ENCODE peak calls at places on chromosome 10, in six cellular contexts. X is neuronal stem cell; O is body of pancreas; C is CD8-positive, alpha-beta memory T cell; B is MM.1S; U is HCT116. K is an unnamed sample.

GRCh38 chr10:48507933-48508830 is 96.7 kb downstream of the ARHGAP22 start:
- DNase-seq in X (no peak), O (peak; percentile 38), C (no peak), B (no peak), U (no peak), K (no peak)

GRCh38 chr10:58023341-58024073 is 244.2 kb downstream of the IPMK start:
- DNase-seq in X (no peak), O (no peak), C (no peak), B (no peak), U (no peak), K (no peak)

GRCh38 chr10:126092806-126093205 is 196.4 kb downstream of the FANK1 start:
- DNase-seq in X (no peak), O (no peak), C (no peak), B (no peak), U (no peak), K (no peak)

GRCh38 chr10:90171014-90171722 is 469.8 kb downstream of the KIF20B start:
- DNase-seq in X (no peak), O (no peak), C (no peak), B (no peak), U (no peak), K (no peak)

GRCh38 chr10:127524869-127525268 is 24.2 kb upstream of the NPS start:
- DNase-seq in X (no peak), O (no peak), C (no peak), B (no peak), U (peak; percentile 15), K (no peak)

GRCh38 chr10:178208-178607 is 43.0 kb downstream of the ZMYND11 start:
- DNase-seq in X (no peak), O (no peak), C (no peak), B (peak; percentile 34), U (peak; percentile 1), K (peak; percentile 57)

GRCh38 chr10:96283756-96284155 is 12.4 kb upstream of the BLNK start:
- DNase-seq in X (no peak), O (no peak), C (no peak), B (no peak), U (no peak), K (no peak)

GRCh38 chr10:109880886-109881467 is 42.3 kb downstream of the XPNPEP1 start:
- DNase-seq in X (no peak), O (no peak), C (no peak), B (no peak), U (no peak), K (peak; percentile 62)

GRCh38 chr10:114957673-114958072 is 19.7 kb downstream of the TRUB1 start:
- DNase-seq in X (no peak), O (no peak), C (no peak), B (no peak), U (no peak), K (no peak)

GRCh38 chr10:12394236-12395033 is 45.1 kb downstream of the CAMK1D start:
- DNase-seq in X (no peak), O (no peak), C (no peak), B (no peak), U (no peak), K (no peak)

GRCh38 chr10:64014281-64014680 is 493.1 kb downstream of the REEP3 start:
- DNase-seq in X (no peak), O (no peak), C (no peak), B (peak; percentile 63), U (no peak), K (no peak)

GRCh38 chr10:93080350-93081046 is 6.8 kb downstream of the CYP26A1 start:
- DNase-seq in X (no peak), O (peak; percentile 40), C (peak; percentile 26), B (peak; percentile 42), U (peak; percentile 18), K (peak; percentile 59)

GRCh38 chr10:75350791-75351190 is 50.8 kb downstream of the ZNF503 start:
- DNase-seq in X (no peak), O (no peak), C (no peak), B (no peak), U (peak; percentile 7), K (no peak)

DNA sequence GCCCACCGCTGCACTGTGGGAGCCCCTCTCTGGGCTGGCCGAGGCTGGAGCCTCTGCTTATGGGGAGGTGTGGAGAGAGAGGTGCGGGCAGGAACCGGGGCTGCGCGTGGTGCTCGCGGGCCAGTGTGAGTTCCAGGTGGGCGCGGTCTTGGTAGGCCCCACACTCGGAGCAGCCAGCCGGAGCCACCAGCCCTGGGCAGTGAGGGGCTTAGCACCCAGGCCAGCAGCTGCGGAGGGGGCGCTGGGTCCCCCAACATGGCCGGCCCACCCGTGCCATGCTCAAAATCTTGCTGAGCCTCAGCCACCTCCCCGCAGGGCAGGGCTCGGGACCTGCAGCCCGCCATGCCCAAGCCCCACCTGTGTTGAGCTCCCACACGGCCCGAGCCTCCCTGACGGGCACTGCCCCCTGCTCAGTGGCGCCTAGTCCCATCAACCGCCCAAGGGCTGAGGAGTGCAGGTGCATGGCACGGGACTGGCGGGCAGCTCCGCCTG is 856.8 kb upstream of the CELF2 start:
- DNase-seq in X (no peak), O (no peak), C (no peak), B (no peak), U (no peak), K (no peak)
- H3K9me3 ChIP-seq in X (no peaks in the 10 kb centered on the region), O (no peaks in the 10 kb centered on the region), C (no peaks in the 10 kb centered on the region), B (no peaks in the 10 kb centered on the region), U (peaks cover 20% of the 10 kb centered on the region), K (no peaks in the 10 kb centered on the region)

GRCh38 chr10:37681617-37681999 is 175.8 kb downstream of the ZNF248 start:
- DNase-seq in X (no peak), O (no peak), C (no peak), B (no peak), U (no peak), K (no peak)

GRCh38 chr10:37680716-37681616 is 176.4 kb downstream of the ZNF248 start:
- DNase-seq in X (no peak), O (no peak), C (no peak), B (no peak), U (no peak), K (no peak)

GRCh38 chr10:37680243-37680683 is 177.1 kb downstream of the ZNF248 start:
- DNase-seq in X (no peak), O (no peak), C (no peak), B (no peak), U (no peak), K (no peak)

GRCh38 chr10:37684765-37685164 is 172.6 kb downstream of the ZNF248 start:
- DNase-seq in X (no peak), O (no peak), C (no peak), B (no peak), U (no peak), K (no peak)

GRCh38 chr10:37682617-37683016 is 174.8 kb downstream of the ZNF248 start:
- DNase-seq in X (no peak), O (no peak), C (no peak), B (no peak), U (no peak), K (no peak)
- H3K9me3 ChIP-seq in X (no peaks in the 10 kb centered on the region), O (no peaks in the 10 kb centered on the region), C (no peaks in the 10 kb centered on the region), B (no peaks in the 10 kb centered on the region), U (no peaks in the 10 kb centered on the region), K (no peaks in the 10 kb centered on the region)

GRCh38 chr10:9685596-9685995 is 1332.1 kb upstream of the CELF2 start:
- DNase-seq in X (no peak), O (no peak), C (no peak), B (no peak), U (no peak), K (no peak)

GRCh38 chr10:9682812-9683211 is 1334.9 kb upstream of the CELF2 start:
- DNase-seq in X (no peak), O (no peak), C (no peak), B (no peak), U (no peak), K (no peak)

GRCh38 chr10:9684186-9684585 is 1333.5 kb upstream of the CELF2 start:
- DNase-seq in X (no peak), O (no peak), C (no peak), B (no peak), U (no peak), K (no peak)

GRCh38 chr10:9681655-9682054 is 1336.0 kb upstream of the CELF2 start:
- DNase-seq in X (no peak), O (no peak), C (no peak), B (no peak), U (no peak), K (peak; percentile 61)
- H3K9me3 ChIP-seq in X (no peaks in the 10 kb centered on the region), O (no peaks in the 10 kb centered on the region), C (no peaks in the 10 kb centered on the region), B (no peaks in the 10 kb centered on the region), U (peaks cover 14% of the 10 kb centered on the region), K (peaks cover 8% of the 10 kb centered on the region)

GRCh38 chr10:38228394-38228793 is 134.3 kb downstream of the ZNF37A start:
- DNase-seq in X (no peak), O (no peak), C (no peak), B (no peak), U (no peak), K (no peak)
- H3K9me3 ChIP-seq in X (no peaks in the 10 kb centered on the region), O (no peaks in the 10 kb centered on the region), C (no peaks in the 10 kb centered on the region), B (no peaks in the 10 kb centered on the region), U (no peaks in the 10 kb centered on the region), K (no peaks in the 10 kb centered on the region)

GRCh38 chr10:17265468-17265867 is 37.4 kb downstream of the VIM start:
- DNase-seq in X (no peak), O (no peak), C (no peak), B (no peak), U (no peak), K (no peak)
- H3K9me3 ChIP-seq in X (peaks cover 27% of the 10 kb centered on the region), O (peaks cover 16% of the 10 kb centered on the region), C (peaks cover 16% of the 10 kb centered on the region), B (peaks cover 3% of the 10 kb centered on the region), U (peaks cover 23% of the 10 kb centered on the region), K (peaks cover 12% of the 10 kb centered on the region)

GRCh38 chr10:131402771-131403723 is 91.5 kb upstream of the TCERG1L start:
- DNase-seq in X (no peak), O (no peak), C (no peak), B (no peak), U (no peak), K (no peak)

GRCh38 chr10:131400518-131400917 is 89.0 kb upstream of the TCERG1L start:
- DNase-seq in X (no peak), O (no peak), C (no peak), B (no peak), U (no peak), K (no peak)

GRCh38 chr10:131396108-131397010 is 84.8 kb upstream of the TCERG1L start:
- DNase-seq in X (no peak), O (peak; percentile 6), C (no peak), B (no peak), U (no peak), K (peak; percentile 45)

GRCh38 chr10:131403936-131404335 is 92.4 kb upstream of the TCERG1L start:
- DNase-seq in X (no peak), O (no peak), C (no peak), B (no peak), U (no peak), K (no peak)

DNA sequence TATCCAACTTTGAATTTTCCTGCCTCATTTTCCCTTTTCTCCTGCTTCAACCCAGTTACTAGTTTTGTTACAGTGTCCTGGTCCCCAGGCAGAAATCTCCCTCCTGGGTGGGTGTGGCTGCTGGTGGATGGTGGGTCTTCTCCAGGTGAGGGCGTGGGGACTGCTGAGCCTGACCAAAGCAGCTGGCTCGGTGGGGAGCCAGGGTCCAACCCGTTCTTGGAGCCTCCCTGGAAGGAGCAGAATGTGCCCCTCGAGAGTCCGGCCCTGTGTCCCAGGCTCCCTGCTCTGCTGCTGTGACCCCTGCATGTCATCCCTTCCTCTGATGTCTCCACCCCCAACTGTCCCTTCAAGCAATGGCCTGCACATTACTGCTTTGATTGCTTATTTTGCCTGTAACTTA is 86.6 kb upstream of the TCERG1L start:
- DNase-seq in X (no peak), O (no peak), C (no peak), B (no peak), U (no peak), K (no peak)
- H3K9me3 ChIP-seq in X (no peaks in the 10 kb centered on the region), O (no peaks in the 10 kb centered on the region), C (no peaks in the 10 kb centered on the region), B (no peaks in the 10 kb centered on the region), U (no peaks in the 10 kb centered on the region), K (no peaks in the 10 kb centered on the region)

K was measured in Karpas-422.